ENCODE peak calls at places on chromosome X, in ten cellular contexts. One of them, this sample, is unnamed.

GRCh38 chrX:13257223-13258051 is 62.4 kb downstream of the ATXN3L start:
- DNase-seq in colonic mucosa: no peak
- DNase-seq in CD4-positive, alpha-beta T cell: no peak
- DNase-seq in fibroblast of lung: no peak
- DNase-seq in kidney: no peak
- DNase-seq in Caco-2: no peak
- DNase-seq in nephron progenitor cell: no peak
- DNase-seq in fibroblast of the aortic adventitia: no peak
- DNase-seq in A549: no peak
- DNase-seq in mammary epithelial cell: no peak
- DNase-seq in this sample: no peak

GRCh38 chrX:12390301-12390700 is 252.0 kb downstream of the FRMPD4 start:
- DNase-seq in colonic mucosa: no peak
- DNase-seq in CD4-positive, alpha-beta T cell: no peak
- DNase-seq in fibroblast of lung: peak
- DNase-seq in kidney: no peak
- DNase-seq in Caco-2: no peak
- DNase-seq in nephron progenitor cell: no peak
- DNase-seq in fibroblast of the aortic adventitia: peak
- DNase-seq in A549: no peak
- DNase-seq in mammary epithelial cell: no peak
- DNase-seq in this sample: no peak

GRCh38 chrX:100895365-100896075 is 21.4 kb upstream of the NOX1 start:
- DNase-seq in colonic mucosa: no peak
- DNase-seq in CD4-positive, alpha-beta T cell: peak
- DNase-seq in fibroblast of lung: peak
- DNase-seq in kidney: no peak
- DNase-seq in Caco-2: peak
- DNase-seq in nephron progenitor cell: peak
- DNase-seq in fibroblast of the aortic adventitia: peak
- DNase-seq in A549: no peak
- DNase-seq in mammary epithelial cell: peak
- DNase-seq in this sample: no peak

GRCh38 chrX:38717871-38718270 is 83.4 kb upstream of the MID1IP1 start:
- DNase-seq in colonic mucosa: no peak
- DNase-seq in CD4-positive, alpha-beta T cell: no peak
- DNase-seq in fibroblast of lung: peak
- DNase-seq in kidney: no peak
- DNase-seq in Caco-2: peak
- DNase-seq in nephron progenitor cell: no peak
- DNase-seq in fibroblast of the aortic adventitia: peak
- DNase-seq in A549: peak
- DNase-seq in mammary epithelial cell: peak
- DNase-seq in this sample: peak

GRCh38 chrX:20116087-20116574 is 576 bp downstream of the MAP7D2 start:
- DNase-seq in colonic mucosa: no peak
- DNase-seq in CD4-positive, alpha-beta T cell: no peak
- DNase-seq in fibroblast of lung: no peak
- DNase-seq in kidney: no peak
- DNase-seq in Caco-2: peak
- DNase-seq in nephron progenitor cell: peak
- DNase-seq in fibroblast of the aortic adventitia: no peak
- DNase-seq in A549: no peak
- DNase-seq in mammary epithelial cell: no peak
- DNase-seq in this sample: no peak

GRCh38 chrX:84715315-84715714 is 213.1 kb upstream of the HDX start:
- DNase-seq in colonic mucosa: no peak
- DNase-seq in CD4-positive, alpha-beta T cell: no peak
- DNase-seq in fibroblast of lung: no peak
- DNase-seq in kidney: no peak
- DNase-seq in Caco-2: no peak
- DNase-seq in nephron progenitor cell: no peak
- DNase-seq in fibroblast of the aortic adventitia: no peak
- DNase-seq in A549: no peak
- DNase-seq in mammary epithelial cell: no peak
- DNase-seq in this sample: no peak

GRCh38 chrX:24167719-24168472 is 18.4 kb downstream of the ZFX start:
- DNase-seq in colonic mucosa: no peak
- DNase-seq in CD4-positive, alpha-beta T cell: no peak
- DNase-seq in fibroblast of lung: peak
- DNase-seq in kidney: no peak
- DNase-seq in Caco-2: no peak
- DNase-seq in nephron progenitor cell: no peak
- DNase-seq in fibroblast of the aortic adventitia: no peak
- DNase-seq in A549: no peak
- DNase-seq in mammary epithelial cell: no peak
- DNase-seq in this sample: no peak

GRCh38 chrX:22109442-22109841 is 77.3 kb downstream of the PHEX start:
- DNase-seq in colonic mucosa: no peak
- DNase-seq in CD4-positive, alpha-beta T cell: no peak
- DNase-seq in fibroblast of lung: peak
- DNase-seq in kidney: no peak
- DNase-seq in Caco-2: peak
- DNase-seq in nephron progenitor cell: no peak
- DNase-seq in fibroblast of the aortic adventitia: no peak
- DNase-seq in A549: no peak
- DNase-seq in mammary epithelial cell: peak
- DNase-seq in this sample: no peak

GRCh38 chrX:133985164-133986007 is at the start of gene GPC3:
- DNase-seq in colonic mucosa: peak
- DNase-seq in CD4-positive, alpha-beta T cell: peak
- DNase-seq in fibroblast of lung: peak
- DNase-seq in kidney: peak
- DNase-seq in Caco-2: peak
- DNase-seq in nephron progenitor cell: peak
- DNase-seq in fibroblast of the aortic adventitia: no peak
- DNase-seq in A549: peak
- DNase-seq in mammary epithelial cell: peak
- DNase-seq in this sample: no peak

DNA sequence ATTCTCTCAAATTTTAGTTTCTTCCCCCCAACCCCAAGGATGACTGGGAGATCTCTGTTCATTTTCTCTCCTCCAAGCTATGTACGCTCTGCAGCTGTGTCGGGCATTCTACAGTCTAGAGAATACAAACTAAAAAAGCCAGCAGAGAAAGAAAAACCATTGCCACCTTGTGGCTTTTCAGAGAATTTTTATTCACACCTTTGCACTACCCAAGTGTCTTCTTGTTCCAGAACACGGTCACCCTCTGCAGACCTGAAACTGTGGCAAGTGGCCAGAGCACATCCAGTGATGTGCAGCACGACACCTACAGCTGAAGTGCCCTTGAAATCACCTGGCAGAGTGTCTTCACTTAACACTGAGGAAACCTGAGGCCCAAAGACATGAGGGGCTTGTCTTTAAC is 68.6 kb downstream of the CHST7 start:
- DNase-seq in colonic mucosa: no peak
- DNase-seq in CD4-positive, alpha-beta T cell: no peak
- DNase-seq in fibroblast of lung: no peak
- DNase-seq in kidney: no peak
- DNase-seq in Caco-2: peak
- DNase-seq in nephron progenitor cell: no peak
- DNase-seq in fibroblast of the aortic adventitia: peak
- DNase-seq in A549: peak
- DNase-seq in mammary epithelial cell: peak
- DNase-seq in this sample: no peak
- TF ChIP-seq CTCF in colonic mucosa: peak
- TF ChIP-seq CTCF in CD4-positive, alpha-beta T cell: peak
- TF ChIP-seq CTCF in fibroblast of lung: peak
- TF ChIP-seq CTCF in kidney: peak
- TF ChIP-seq CTCF in Caco-2: peak
- TF ChIP-seq CTCF in nephron progenitor cell: no peak
- TF ChIP-seq CTCF in fibroblast of the aortic adventitia: peak
- TF ChIP-seq CTCF in A549: peak
- TF ChIP-seq CTCF in mammary epithelial cell: peak
- TF ChIP-seq CTCF in this sample: peak

DNA sequence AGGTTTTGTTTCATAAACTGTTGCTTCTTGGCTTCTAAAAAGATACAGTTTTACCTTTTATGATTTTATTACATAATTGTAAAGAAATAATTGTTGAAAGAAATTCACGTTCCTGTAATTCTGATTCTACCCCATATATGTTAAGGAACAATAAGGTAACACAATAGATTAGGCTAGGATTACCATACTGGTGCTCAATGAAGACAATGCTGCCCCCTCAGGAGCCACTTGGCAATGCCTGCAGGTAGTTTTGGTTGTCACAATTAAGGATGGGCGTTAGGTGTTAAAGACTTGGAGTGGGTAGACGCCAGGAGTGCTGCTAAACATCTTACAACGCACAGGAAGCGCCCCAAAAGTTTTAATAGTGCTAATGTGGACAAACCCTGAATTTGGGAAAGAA is 133.2 kb downstream of the NLGN4X start:
- DNase-seq in colonic mucosa: no peak
- DNase-seq in CD4-positive, alpha-beta T cell: no peak
- DNase-seq in fibroblast of lung: no peak
- DNase-seq in kidney: no peak
- DNase-seq in Caco-2: peak
- DNase-seq in nephron progenitor cell: no peak
- DNase-seq in fibroblast of the aortic adventitia: no peak
- DNase-seq in A549: no peak
- DNase-seq in mammary epithelial cell: no peak
- DNase-seq in this sample: no peak
- TF ChIP-seq CTCF in colonic mucosa: no peak
- TF ChIP-seq CTCF in CD4-positive, alpha-beta T cell: no peak
- TF ChIP-seq CTCF in fibroblast of lung: no peak
- TF ChIP-seq CTCF in kidney: no peak
- TF ChIP-seq CTCF in Caco-2: no peak
- TF ChIP-seq CTCF in nephron progenitor cell: peak
- TF ChIP-seq CTCF in fibroblast of the aortic adventitia: no peak
- TF ChIP-seq CTCF in A549: no peak
- TF ChIP-seq CTCF in mammary epithelial cell: peak
- TF ChIP-seq CTCF in this sample: peak

GRCh38 chrX:154059729-154060245 is 37.7 kb downstream of the MECP2 start:
- DNase-seq in colonic mucosa: no peak
- DNase-seq in CD4-positive, alpha-beta T cell: no peak
- DNase-seq in fibroblast of lung: no peak
- DNase-seq in kidney: no peak
- DNase-seq in Caco-2: no peak
- DNase-seq in nephron progenitor cell: no peak
- DNase-seq in fibroblast of the aortic adventitia: no peak
- DNase-seq in A549: no peak
- DNase-seq in mammary epithelial cell: no peak
- DNase-seq in this sample: no peak

GRCh38 chrX:154057790-154058189 is 38.1 kb upstream of the IRAK1 start:
- DNase-seq in colonic mucosa: no peak
- DNase-seq in CD4-positive, alpha-beta T cell: no peak
- DNase-seq in fibroblast of lung: no peak
- DNase-seq in kidney: no peak
- DNase-seq in Caco-2: no peak
- DNase-seq in nephron progenitor cell: no peak
- DNase-seq in fibroblast of the aortic adventitia: no peak
- DNase-seq in A549: no peak
- DNase-seq in mammary epithelial cell: no peak
- DNase-seq in this sample: no peak

GRCh38 chrX:154059231-154059630 is 38.3 kb downstream of the MECP2 start:
- DNase-seq in colonic mucosa: no peak
- DNase-seq in CD4-positive, alpha-beta T cell: no peak
- DNase-seq in fibroblast of lung: no peak
- DNase-seq in kidney: no peak
- DNase-seq in Caco-2: no peak
- DNase-seq in nephron progenitor cell: no peak
- DNase-seq in fibroblast of the aortic adventitia: no peak
- DNase-seq in A549: no peak
- DNase-seq in mammary epithelial cell: no peak
- DNase-seq in this sample: no peak

GRCh38 chrX:154058207-154058997 is 38.7 kb upstream of the IRAK1 start:
- DNase-seq in colonic mucosa: no peak
- DNase-seq in CD4-positive, alpha-beta T cell: no peak
- DNase-seq in fibroblast of lung: no peak
- DNase-seq in kidney: no peak
- DNase-seq in Caco-2: no peak
- DNase-seq in nephron progenitor cell: no peak
- DNase-seq in fibroblast of the aortic adventitia: no peak
- DNase-seq in A549: no peak
- DNase-seq in mammary epithelial cell: no peak
- DNase-seq in this sample: no peak

DNA sequence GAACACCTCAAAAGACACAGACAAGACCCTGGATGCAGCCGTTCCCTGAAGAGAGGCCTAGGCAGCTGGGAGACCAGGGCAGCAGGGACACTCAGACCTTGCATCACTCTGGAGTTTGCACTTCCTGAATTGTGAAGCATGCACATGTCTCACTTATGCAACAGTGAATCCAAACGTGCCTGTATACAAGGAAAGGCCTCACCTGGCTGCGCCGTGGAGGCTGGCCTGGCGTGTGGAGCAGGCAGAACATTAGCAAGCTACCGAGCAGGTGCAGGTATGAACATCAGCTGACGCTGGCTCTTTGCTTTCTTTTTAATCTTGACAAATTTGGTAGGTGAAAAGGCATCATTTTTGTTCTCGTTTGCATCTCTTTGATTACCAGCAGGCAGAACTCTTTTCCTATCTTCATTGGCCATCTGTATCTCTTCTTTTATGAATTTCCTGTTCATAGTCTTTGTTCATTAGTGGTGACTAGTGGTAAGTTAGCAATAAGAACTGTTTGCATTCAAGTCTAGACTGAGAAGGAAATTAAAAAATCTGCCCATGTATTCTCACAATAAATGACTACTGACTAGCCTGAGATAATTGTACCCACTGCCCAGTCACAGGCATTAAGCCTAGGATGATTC is 37.2 kb upstream of the IRAK1 start:
- DNase-seq in colonic mucosa: no peak
- DNase-seq in CD4-positive, alpha-beta T cell: no peak
- DNase-seq in fibroblast of lung: no peak
- DNase-seq in kidney: peak
- DNase-seq in Caco-2: peak
- DNase-seq in nephron progenitor cell: no peak
- DNase-seq in fibroblast of the aortic adventitia: no peak
- DNase-seq in A549: no peak
- DNase-seq in mammary epithelial cell: peak
- DNase-seq in this sample: no peak
- TF ChIP-seq CTCF in colonic mucosa: no peak
- TF ChIP-seq CTCF in CD4-positive, alpha-beta T cell: no peak
- TF ChIP-seq CTCF in fibroblast of lung: no peak
- TF ChIP-seq CTCF in kidney: no peak
- TF ChIP-seq CTCF in Caco-2: no peak
- TF ChIP-seq CTCF in nephron progenitor cell: no peak
- TF ChIP-seq CTCF in fibroblast of the aortic adventitia: no peak
- TF ChIP-seq CTCF in A549: no peak
- TF ChIP-seq CTCF in mammary epithelial cell: no peak
- TF ChIP-seq CTCF in this sample: no peak

DNA sequence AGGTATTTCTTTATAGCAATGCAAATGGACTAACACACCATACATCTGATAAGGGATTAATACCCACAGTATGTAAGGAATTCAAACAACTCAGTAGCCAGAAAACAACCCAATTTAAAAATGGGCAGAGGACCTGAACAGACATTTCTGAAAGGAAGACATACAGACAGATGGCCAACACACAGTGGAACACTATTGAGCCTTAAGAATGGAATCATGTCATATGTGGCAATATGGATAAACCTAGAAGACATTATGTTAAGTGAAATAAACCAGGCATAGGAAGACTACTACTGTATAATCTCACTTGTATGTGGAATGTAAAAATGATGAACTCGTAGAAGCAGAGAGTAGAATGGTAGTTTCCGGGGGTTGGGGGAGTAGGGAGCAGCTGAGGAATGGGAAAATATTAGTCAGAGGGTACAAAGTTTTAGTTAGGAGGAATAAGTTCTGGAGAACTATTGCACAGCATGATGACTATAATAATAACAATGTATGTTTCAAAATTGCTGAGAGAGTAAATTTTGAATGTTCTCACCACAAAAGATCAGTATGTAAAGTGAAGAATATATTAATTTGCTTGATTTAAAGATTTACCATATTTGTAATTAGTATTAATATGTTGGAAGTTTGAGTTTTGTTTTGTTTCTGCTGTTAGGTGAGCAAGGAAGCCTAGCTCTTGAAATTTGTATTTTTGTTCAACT is 25.2 kb downstream of the WDR44 start:
- DNase-seq in colonic mucosa: no peak
- DNase-seq in CD4-positive, alpha-beta T cell: no peak
- DNase-seq in fibroblast of lung: peak
- DNase-seq in kidney: no peak
- DNase-seq in Caco-2: no peak
- DNase-seq in nephron progenitor cell: no peak
- DNase-seq in fibroblast of the aortic adventitia: peak
- DNase-seq in A549: no peak
- DNase-seq in mammary epithelial cell: no peak
- DNase-seq in this sample: no peak
- TF ChIP-seq CTCF in colonic mucosa: no peak
- TF ChIP-seq CTCF in CD4-positive, alpha-beta T cell: no peak
- TF ChIP-seq CTCF in fibroblast of lung: no peak
- TF ChIP-seq CTCF in kidney: no peak
- TF ChIP-seq CTCF in Caco-2: no peak
- TF ChIP-seq CTCF in nephron progenitor cell: no peak
- TF ChIP-seq CTCF in fibroblast of the aortic adventitia: no peak
- TF ChIP-seq CTCF in A549: no peak
- TF ChIP-seq CTCF in mammary epithelial cell: no peak
- TF ChIP-seq CTCF in this sample: no peak

This sample was measured in GM13977.